ENCODE peak calls at places on chromosomes 13 and 19, in six cellular contexts. One of them, this sample, is unnamed.

GRCh38 chr13:40192516-40193257 is 473.8 kb downstream of the FOXO1 start:
- DNase-seq in posterior cingulate gyrus: no peak
- DNase-seq in NCI-H1417: no peak
- DNase-seq in stimulated activated CD8-positive, alpha-beta memory T cell treated with anti-CD3 and anti-CD28 coated beads, Interleukin-4, amount 100 ng/mL, for 1 hour: no peak
- DNase-seq in Caki2: no peak
- DNase-seq in uterus: no peak
- DNase-seq in this sample: no peak

GRCh38 chr19:3336680-3337523 is 29.5 kb upstream of the NFIC start:
- DNase-seq in NCI-H1417: peak
- DNase-seq in stimulated activated CD8-positive, alpha-beta memory T cell treated with anti-CD3 and anti-CD28 coated beads, Interleukin-4, amount 100 ng/mL, for 1 hour: no peak
- DNase-seq in uterus: peak
- DNase-seq in posterior cingulate gyrus: peak
- DNase-seq in Caki2: peak
- DNase-seq in this sample: peak

GRCh38 chr19:48842744-48843162 is 6.5 kb upstream of the HSD17B14 start:
- DNase-seq in stimulated activated CD8-positive, alpha-beta memory T cell treated with anti-CD3 and anti-CD28 coated beads, Interleukin-4, amount 100 ng/mL, for 1 hour: no peak
- DNase-seq in Caki2: peak
- DNase-seq in uterus: peak
- DNase-seq in NCI-H1417: peak
- DNase-seq in posterior cingulate gyrus: no peak
- DNase-seq in this sample: peak

GRCh38 chr19:31154021-31154420 is 195.2 kb downstream of the TSHZ3 start:
- DNase-seq in NCI-H1417: no peak
- DNase-seq in uterus: no peak
- DNase-seq in Caki2: no peak
- DNase-seq in stimulated activated CD8-positive, alpha-beta memory T cell treated with anti-CD3 and anti-CD28 coated beads, Interleukin-4, amount 100 ng/mL, for 1 hour: no peak
- DNase-seq in posterior cingulate gyrus: no peak
- DNase-seq in this sample: no peak

GRCh38 chr19:43704002-43704705 is 11.7 kb upstream of the IRGC start:
- DNase-seq in NCI-H1417: no peak
- DNase-seq in stimulated activated CD8-positive, alpha-beta memory T cell treated with anti-CD3 and anti-CD28 coated beads, Interleukin-4, amount 100 ng/mL, for 1 hour: no peak
- DNase-seq in Caki2: no peak
- DNase-seq in uterus: no peak
- DNase-seq in posterior cingulate gyrus: no peak
- DNase-seq in this sample: no peak

GRCh38 chr19:40601061-40601973 is at the start of gene LTBP4:
- DNase-seq in posterior cingulate gyrus: peak
- DNase-seq in Caki2: no peak
- DNase-seq in NCI-H1417: peak
- DNase-seq in uterus: peak
- DNase-seq in stimulated activated CD8-positive, alpha-beta memory T cell treated with anti-CD3 and anti-CD28 coated beads, Interleukin-4, amount 100 ng/mL, for 1 hour: no peak
- DNase-seq in this sample: no peak

GRCh38 chr19:53041366-53041765 is 3.2 kb upstream of the ERVV-2 start:
- DNase-seq in posterior cingulate gyrus: no peak
- DNase-seq in uterus: no peak
- DNase-seq in stimulated activated CD8-positive, alpha-beta memory T cell treated with anti-CD3 and anti-CD28 coated beads, Interleukin-4, amount 100 ng/mL, for 1 hour: no peak
- DNase-seq in NCI-H1417: no peak
- DNase-seq in Caki2: no peak
- DNase-seq in this sample: no peak

GRCh38 chr19:58033741-58034475 is at the start of gene ZSCAN1:
- DNase-seq in NCI-H1417: no peak
- DNase-seq in uterus: peak
- DNase-seq in Caki2: peak
- DNase-seq in stimulated activated CD8-positive, alpha-beta memory T cell treated with anti-CD3 and anti-CD28 coated beads, Interleukin-4, amount 100 ng/mL, for 1 hour: no peak
- DNase-seq in posterior cingulate gyrus: peak
- DNase-seq in this sample: peak

GRCh38 chr19:30498707-30499106 is 126.5 kb downstream of the ZNF536 start:
- DNase-seq in Caki2: no peak
- DNase-seq in stimulated activated CD8-positive, alpha-beta memory T cell treated with anti-CD3 and anti-CD28 coated beads, Interleukin-4, amount 100 ng/mL, for 1 hour: no peak
- DNase-seq in uterus: no peak
- DNase-seq in posterior cingulate gyrus: peak
- DNase-seq in NCI-H1417: no peak
- DNase-seq in this sample: no peak

GRCh38 chr13:42707596-42707995 is 73.8 kb upstream of the FAM216B start:
- DNase-seq in Caki2: no peak
- DNase-seq in uterus: no peak
- DNase-seq in NCI-H1417: no peak
- DNase-seq in stimulated activated CD8-positive, alpha-beta memory T cell treated with anti-CD3 and anti-CD28 coated beads, Interleukin-4, amount 100 ng/mL, for 1 hour: no peak
- DNase-seq in posterior cingulate gyrus: no peak
- DNase-seq in this sample: no peak

This sample was measured in cerebellum.